ENCODE peak calls at places on chromosomes 1 and 21, in nine cellular contexts. One of them, this sample, is unnamed.

GRCh38 chr1:159955456-159955855 is 1.4 kb upstream of the SLAMF9 start:
- DNase-seq in T-helper 9 cell: no peak
- DNase-seq in cerebellar cortex: no peak
- DNase-seq in NCI-H510A: no peak
- DNase-seq in stimulated activated CD8-positive, alpha-beta memory T cell treated with anti-CD3 and anti-CD28 coated beads, Interleukin-15, amount 100 ng/mL, for 1 hour: no peak
- DNase-seq in EH: no peak
- DNase-seq in SK-N-DZ: no peak
- DNase-seq in EL: no peak
- DNase-seq in right atrium auricular region: no peak
- DNase-seq in this sample: no peak

GRCh38 chr21:45970674-45971486 is 10.7 kb upstream of the COL6A1 start:
- DNase-seq in cerebellar cortex: no peak
- DNase-seq in EL: peak
- DNase-seq in NCI-H510A: no peak
- DNase-seq in right atrium auricular region: no peak
- DNase-seq in SK-N-DZ: peak
- DNase-seq in stimulated activated CD8-positive, alpha-beta memory T cell treated with anti-CD3 and anti-CD28 coated beads, Interleukin-15, amount 100 ng/mL, for 1 hour: peak
- DNase-seq in T-helper 9 cell: no peak
- DNase-seq in EH: peak
- DNase-seq in this sample: no peak

GRCh38 chr1:211473823-211474222 is 18.1 kb downstream of the RD3 start:
- DNase-seq in NCI-H510A: no peak
- DNase-seq in T-helper 9 cell: no peak
- DNase-seq in stimulated activated CD8-positive, alpha-beta memory T cell treated with anti-CD3 and anti-CD28 coated beads, Interleukin-15, amount 100 ng/mL, for 1 hour: no peak
- DNase-seq in right atrium auricular region: no peak
- DNase-seq in SK-N-DZ: no peak
- DNase-seq in cerebellar cortex: no peak
- DNase-seq in EH: no peak
- DNase-seq in EL: no peak
- DNase-seq in this sample: no peak

GRCh38 chr1:24643362-24644346 is 552 bp downstream of the SRRM1 start:
- DNase-seq in EH: no peak
- DNase-seq in EL: peak
- DNase-seq in T-helper 9 cell: no peak
- DNase-seq in stimulated activated CD8-positive, alpha-beta memory T cell treated with anti-CD3 and anti-CD28 coated beads, Interleukin-15, amount 100 ng/mL, for 1 hour: no peak
- DNase-seq in right atrium auricular region: no peak
- DNase-seq in cerebellar cortex: no peak
- DNase-seq in NCI-H510A: no peak
- DNase-seq in SK-N-DZ: peak
- DNase-seq in this sample: no peak

GRCh38 chr1:7363481-7363880 is 407.6 kb upstream of the VAMP3 start:
- DNase-seq in stimulated activated CD8-positive, alpha-beta memory T cell treated with anti-CD3 and anti-CD28 coated beads, Interleukin-15, amount 100 ng/mL, for 1 hour: no peak
- DNase-seq in cerebellar cortex: no peak
- DNase-seq in SK-N-DZ: no peak
- DNase-seq in EL: no peak
- DNase-seq in right atrium auricular region: no peak
- DNase-seq in EH: no peak
- DNase-seq in NCI-H510A: no peak
- DNase-seq in T-helper 9 cell: no peak
- DNase-seq in this sample: no peak

GRCh38 chr1:11788549-11789053 is 17.2 kb downstream of the MTHFR start:
- DNase-seq in cerebellar cortex: no peak
- DNase-seq in stimulated activated CD8-positive, alpha-beta memory T cell treated with anti-CD3 and anti-CD28 coated beads, Interleukin-15, amount 100 ng/mL, for 1 hour: no peak
- DNase-seq in SK-N-DZ: no peak
- DNase-seq in NCI-H510A: no peak
- DNase-seq in T-helper 9 cell: no peak
- DNase-seq in right atrium auricular region: no peak
- DNase-seq in EH: no peak
- DNase-seq in EL: no peak
- DNase-seq in this sample: no peak

GRCh38 chr1:109794319-109795132 is 30.8 kb upstream of the EPS8L3 start:
- DNase-seq in cerebellar cortex: no peak
- DNase-seq in EL: no peak
- DNase-seq in EH: no peak
- DNase-seq in right atrium auricular region: no peak
- DNase-seq in SK-N-DZ: no peak
- DNase-seq in T-helper 9 cell: no peak
- DNase-seq in stimulated activated CD8-positive, alpha-beta memory T cell treated with anti-CD3 and anti-CD28 coated beads, Interleukin-15, amount 100 ng/mL, for 1 hour: no peak
- DNase-seq in NCI-H510A: no peak
- DNase-seq in this sample: no peak

GRCh38 chr21:34983680-34984086 is 65.4 kb downstream of the RUNX1 start:
- DNase-seq in T-helper 9 cell: no peak
- DNase-seq in SK-N-DZ: no peak
- DNase-seq in right atrium auricular region: no peak
- DNase-seq in EH: peak
- DNase-seq in cerebellar cortex: no peak
- DNase-seq in NCI-H510A: no peak
- DNase-seq in EL: peak
- DNase-seq in stimulated activated CD8-positive, alpha-beta memory T cell treated with anti-CD3 and anti-CD28 coated beads, Interleukin-15, amount 100 ng/mL, for 1 hour: peak
- DNase-seq in this sample: peak

GRCh38 chr1:23111600-23112535 is 56.8 kb downstream of the LUZP1 start:
- DNase-seq in EL: no peak
- DNase-seq in cerebellar cortex: no peak
- DNase-seq in SK-N-DZ: no peak
- DNase-seq in T-helper 9 cell: no peak
- DNase-seq in NCI-H510A: no peak
- DNase-seq in stimulated activated CD8-positive, alpha-beta memory T cell treated with anti-CD3 and anti-CD28 coated beads, Interleukin-15, amount 100 ng/mL, for 1 hour: no peak
- DNase-seq in EH: peak
- DNase-seq in right atrium auricular region: no peak
- DNase-seq in this sample: no peak